ENCODE peak calls at places on chromosomes 7 and 10, in five cellular contexts. P is HCT116, Y is HepG2, O is PC-3, H is colonic mucosa. M is an unnamed sample.

GRCh38 chr10:124450010-124450782 is at the start of gene NKX1-2:
- DNase-seq in H (no peak), O (no peak), P (peak), Y (no peak), M (no peak)

GRCh38 chr10:70255329-70256299 is 22.4 kb upstream of the PPA1 start:
- DNase-seq in P (peak), Y (peak), O (peak), H (peak), M (no peak)

GRCh38 chr10:66322261-66322660 is 603.6 kb upstream of the LRRTM3 start:
- DNase-seq in O (peak), H (peak), Y (no peak), P (no peak), M (no peak)

GRCh38 chr7:130021105-130021834 is 29.9 kb downstream of the ZC3HC1 start:
- DNase-seq in O (no peak), P (no peak), H (no peak), Y (no peak), M (no peak)

GRCh38 chr7:135744938-135745701 is 3.5 kb downstream of the FAM180A start:
- DNase-seq in H (no peak), Y (no peak), P (peak), O (peak), M (no peak)

GRCh38 chr10:80108576-80109239 is 23.8 kb upstream of the PLAC9 start:
- DNase-seq in O (no peak), Y (no peak), P (peak), H (no peak), M (peak)

GRCh38 chr7:96933067-96933645 is 72.2 kb upstream of the DLX6 start:
- DNase-seq in O (no peak), H (no peak), P (no peak), Y (no peak), M (no peak)

GRCh38 chr10:7866191-7866590 is 47.9 kb downstream of the TAF3 start:
- DNase-seq in Y (no peak), O (no peak), P (no peak), H (no peak), M (peak)

GRCh38 chr10:122703483-122704448 is 4.1 kb upstream of the C10orf120 start:
- DNase-seq in O (peak), P (peak), H (peak), Y (peak), M (peak)

GRCh38 chr10:114541081-114541833 is 116.8 kb downstream of the ABLIM1 start:
- DNase-seq in Y (no peak), P (no peak), H (peak), O (peak), M (peak)

GRCh38 chr10:114542373-114542772 is 115.7 kb downstream of the ABLIM1 start:
- DNase-seq in P (no peak), Y (no peak), O (no peak), H (no peak), M (no peak)

GRCh38 chr10:114538544-114538906 is 119.5 kb downstream of the ABLIM1 start:
- DNase-seq in O (no peak), H (peak), P (no peak), Y (no peak), M (no peak)

GRCh38 chr10:114539623-114540022 is 118.5 kb downstream of the ABLIM1 start:
- DNase-seq in H (no peak), O (no peak), P (no peak), Y (no peak), M (no peak)

DNA sequence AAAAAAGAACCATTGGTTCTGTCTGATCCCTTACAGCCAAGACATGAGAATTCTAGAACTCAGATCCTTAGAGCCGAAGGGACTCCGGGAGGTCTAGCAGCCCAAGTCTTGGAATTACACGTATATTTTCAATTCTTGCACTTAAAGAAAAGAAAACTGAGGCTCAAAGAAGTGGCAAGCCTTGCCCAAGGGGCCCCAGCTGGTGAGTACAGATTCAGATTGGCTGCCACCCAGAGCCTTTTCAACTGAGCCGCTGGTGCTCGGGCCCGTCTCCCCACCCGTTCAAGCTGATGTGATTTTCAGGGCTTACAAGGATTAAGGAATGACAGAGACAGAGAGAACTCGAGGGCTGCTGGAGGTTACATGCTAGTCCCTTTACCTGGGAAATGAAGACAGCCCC is 117.9 kb downstream of the ABLIM1 start:
- DNase-seq in P (no peak), Y (no peak), O (no peak), H (no peak), M (no peak)
- H3K9ac ChIP-seq in P (no peak), Y (no peak), O (no peak), H (no peak), M (no peak)

GRCh38 chr7:92809397-92810241 is 26.8 kb downstream of the CDK6 start:
- DNase-seq in Y (peak), P (peak), H (peak), O (peak), M (peak)

GRCh38 chr7:92815412-92815811 is 21.0 kb downstream of the CDK6 start:
- DNase-seq in H (no peak), P (no peak), O (no peak), Y (no peak), M (no peak)

GRCh38 chr7:92811158-92811557 is 25.2 kb downstream of the CDK6 start:
- DNase-seq in O (no peak), P (no peak), H (no peak), Y (no peak), M (no peak)

GRCh38 chr7:92810242-92810611 is 26.1 kb downstream of the CDK6 start:
- DNase-seq in P (no peak), O (no peak), H (no peak), Y (no peak), M (peak)

DNA sequence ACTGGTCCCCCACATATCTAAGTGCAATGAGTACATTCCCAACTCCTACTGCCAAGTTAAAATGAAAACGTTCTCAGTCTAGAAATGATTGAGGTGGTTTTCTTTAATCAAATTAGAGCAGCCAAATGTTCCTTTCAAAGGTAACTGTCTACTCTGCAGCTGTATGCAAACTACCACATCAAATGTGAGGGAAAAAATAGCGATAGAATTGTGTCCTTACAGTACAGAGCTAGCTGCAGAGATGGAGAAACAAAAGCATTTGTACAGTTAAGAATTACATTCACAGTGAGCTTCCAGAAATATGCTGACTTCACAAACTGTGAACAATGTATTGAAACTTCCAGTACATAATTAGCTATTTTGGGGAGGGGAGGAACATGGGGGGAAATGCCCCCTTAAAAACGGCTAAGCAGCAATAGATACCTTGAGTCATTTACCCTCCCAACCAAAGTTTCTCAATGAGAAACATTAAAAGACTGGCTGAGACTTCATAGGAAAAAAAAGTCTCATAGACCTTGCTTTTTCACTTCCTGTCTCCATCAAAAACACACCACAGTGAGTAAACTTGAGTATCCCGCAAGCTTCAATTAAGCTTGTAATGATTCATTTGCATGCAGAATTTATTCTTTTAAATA is 22.9 kb downstream of the CDK6 start:
- DNase-seq in O (no peak), H (no peak), P (no peak), Y (no peak), M (peak)
- H3K9ac ChIP-seq in O (no peak), H (no peak), P (no peak), Y (no peak), M (peak)

GRCh38 chr7:3174515-3175318 is 126.3 kb upstream of the SDK1 start:
- DNase-seq in O (no peak), Y (no peak), P (peak), H (no peak), M (no peak)

GRCh38 chr7:3177271-3177670 is 123.8 kb upstream of the SDK1 start:
- DNase-seq in H (no peak), P (no peak), Y (no peak), O (no peak), M (no peak)

GRCh38 chr7:3176112-3176836 is 124.8 kb upstream of the SDK1 start:
- DNase-seq in H (no peak), P (no peak), O (no peak), Y (no peak), M (no peak)

GRCh38 chr7:3168869-3169268 is 125.2 kb upstream of the CARD11 start:
- DNase-seq in P (no peak), Y (peak), O (no peak), H (no peak), M (no peak)

GRCh38 chr7:3172768-3173280 is 128.2 kb upstream of the SDK1 start:
- DNase-seq in O (no peak), P (no peak), H (no peak), Y (peak), M (no peak)
- H3K9ac ChIP-seq in O (no peak), P (no peak), H (no peak), Y (no peak), M (no peak)

GRCh38 chr7:70006411-70006920 is 408.2 kb downstream of the AUTS2 start:
- DNase-seq in P (no peak), Y (no peak), H (no peak), O (no peak), M (no peak)
- H3K9ac ChIP-seq in P (no peak), Y (no peak), H (no peak), O (no peak), M (no peak)

DNA sequence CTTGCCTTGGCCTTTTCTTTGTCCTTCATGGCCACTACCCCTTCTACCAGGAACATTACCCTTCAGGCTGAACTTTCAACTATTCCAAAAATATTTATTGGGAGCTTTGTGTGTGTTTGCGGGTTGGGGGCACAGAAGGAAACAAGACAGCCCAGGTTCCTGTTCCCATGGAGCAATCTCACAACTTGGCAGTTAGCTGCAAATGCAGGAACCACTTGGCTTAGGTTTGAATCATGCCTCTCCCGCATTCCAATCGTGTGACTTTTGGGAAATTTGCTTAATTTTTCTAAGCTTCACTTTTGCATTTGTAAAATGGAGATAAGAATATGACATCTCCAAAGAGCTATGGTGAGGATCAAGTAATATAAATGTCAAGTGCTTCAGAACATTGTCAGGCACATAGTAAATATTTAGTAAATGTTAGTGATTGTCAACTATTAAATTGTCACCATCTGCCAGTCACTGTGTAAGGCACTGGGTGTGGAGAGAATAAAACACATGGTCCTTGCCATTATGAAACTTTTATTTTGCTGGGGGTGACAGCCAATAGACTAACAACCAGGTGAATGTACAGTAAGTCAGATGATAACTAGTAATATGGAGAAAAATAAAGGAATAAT is 277.1 kb downstream of the SNX13 start:
- DNase-seq in P (no peak), H (no peak), O (peak), Y (no peak), M (peak)
- H3K9ac ChIP-seq in P (no peak), H (no peak), O (no peak), Y (no peak), M (peak)

GRCh38 chr10:133019651-133020050 is 68.1 kb upstream of the ADGRA1 start:
- DNase-seq in P (no peak), Y (no peak), O (no peak), H (no peak), M (no peak)

GRCh38 chr10:133020193-133020817 is 67.4 kb upstream of the ADGRA1 start:
- DNase-seq in Y (no peak), O (no peak), P (no peak), H (no peak), M (no peak)

GRCh38 chr10:133021963-133022783 is 65.6 kb upstream of the ADGRA1 start:
- DNase-seq in O (no peak), Y (no peak), H (no peak), P (no peak), M (no peak)

GRCh38 chr10:133022784-133023115 is 65.0 kb upstream of the ADGRA1 start:
- DNase-seq in Y (no peak), P (no peak), O (no peak), H (no peak), M (no peak)

GRCh38 chr10:133021116-133021962 is 66.4 kb upstream of the ADGRA1 start:
- DNase-seq in Y (no peak), H (no peak), P (no peak), O (no peak), M (no peak)
- H3K9ac ChIP-seq in Y (no peak), H (no peak), P (no peak), O (no peak), M (no peak)

DNA sequence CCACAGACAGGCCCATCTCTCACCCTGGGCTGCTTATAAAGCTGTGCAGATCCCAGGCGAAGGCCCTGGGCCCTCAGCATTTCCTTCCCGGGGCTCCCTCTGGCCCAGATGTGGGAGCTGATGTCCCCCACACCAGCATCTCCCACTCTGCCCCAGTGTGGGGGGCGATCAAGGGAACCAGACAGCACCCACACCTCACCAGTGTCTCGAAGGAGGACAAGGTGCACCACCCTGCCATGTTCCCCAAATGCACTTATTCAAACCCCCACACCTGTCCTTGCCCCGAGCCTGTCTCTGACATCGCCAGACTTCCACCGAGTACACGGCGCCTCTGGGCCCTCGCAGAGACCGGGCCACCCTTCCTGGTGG is 19.6 kb downstream of the DPYSL4 start:
- DNase-seq in H (no peak), O (no peak), P (no peak), Y (no peak), M (no peak)
- H3K9ac ChIP-seq in H (no peak), O (no peak), P (no peak), Y (no peak), M (no peak)

DNA sequence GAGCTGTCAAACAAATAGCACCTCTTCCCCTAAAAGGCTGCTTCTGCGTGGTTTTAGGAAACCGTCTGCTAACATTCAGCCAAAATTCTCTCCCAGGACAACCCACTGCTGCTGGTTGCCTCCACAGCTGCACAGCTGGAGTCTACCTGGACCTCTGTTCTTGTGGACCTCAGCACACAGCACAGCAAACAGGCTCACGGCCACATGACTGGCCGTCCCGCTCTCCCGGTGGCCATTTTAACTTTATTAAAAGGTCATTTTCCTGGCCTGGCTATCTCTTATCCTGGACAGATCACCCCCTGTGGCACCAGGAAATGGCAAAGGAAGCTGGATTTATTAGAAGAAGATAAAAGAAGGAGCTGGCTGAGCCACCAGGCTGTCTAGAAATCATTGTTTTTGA is 27.6 kb downstream of the SORBS1 start:
- DNase-seq in H (no peak), P (no peak), Y (no peak), O (no peak), M (no peak)
- H3K9ac ChIP-seq in H (no peak), P (no peak), Y (no peak), O (no peak), M (no peak)